ENCODE peak calls at places on chromosome 7, in five cellular contexts. E is pancreas, O is cardiac muscle cell, A is right lobe of liver, M is adrenal gland. T is an unnamed sample.

GRCh38 chr7:111089822-111090426 is 1.0 kb upstream of the LRRN3 start:
- DNase-seq in E (no peak), O (peak; percentile 72), A (no peak), M (no peak), T (no peak)

GRCh38 chr7:148211641-148212040 is 378.9 kb upstream of the C7orf33 start:
- DNase-seq in E (no peak), O (peak; percentile 75), A (no peak), M (no peak), T (no peak)

GRCh38 chr7:31343516-31344305 is 3.2 kb upstream of the NEUROD6 start:
- DNase-seq in E (no peak), O (no peak), A (no peak), M (no peak), T (no peak)

GRCh38 chr7:155833651-155834050 is 21.4 kb upstream of the SHH start:
- DNase-seq in E (no peak), O (no peak), A (no peak), M (no peak), T (no peak)

GRCh38 chr7:71723859-71724258 is 591.9 kb downstream of the GALNT17 start:
- DNase-seq in E (no peak), O (no peak), A (no peak), M (no peak), T (no peak)

GRCh38 chr7:31883761-31884164 is 186.4 kb downstream of the PDE1C start:
- DNase-seq in E (no peak), O (peak; percentile 59), A (no peak), M (no peak), T (no peak)

GRCh38 chr7:107838816-107839584 is 36.0 kb upstream of the SLC26A3 start:
- DNase-seq in E (no peak), O (no peak), A (no peak), M (no peak), T (no peak)

GRCh38 chr7:16810573-16810972 is 5.8 kb upstream of the AGR2 start:
- DNase-seq in E (no peak), O (no peak), A (no peak), M (no peak), T (no peak)

GRCh38 chr7:1654738-1655490 is 15.2 kb upstream of the ELFN1 start:
- DNase-seq in E (no peak), O (no peak), A (no peak), M (no peak), T (no peak)

GRCh38 chr7:90977056-90977455 is 287.2 kb upstream of the FZD1 start:
- DNase-seq in E (no peak), O (no peak), A (no peak), M (no peak), T (no peak)

GRCh38 chr7:1861799-1862458 is 191.9 kb downstream of the ELFN1 start:
- DNase-seq in E (no peak), O (no peak), A (peak; percentile 80), M (no peak), T (no peak)

GRCh38 chr7:8217200-8218068 is 44.5 kb downstream of the ICA1 start:
- DNase-seq in E (no peak), O (peak; percentile 79), A (no peak), M (peak; percentile 26), T (no peak)

GRCh38 chr7:7980134-7980533 is 11.5 kb downstream of the GLCCI1 start:
- DNase-seq in E (no peak), O (no peak), A (no peak), M (no peak), T (no peak)

GRCh38 chr7:29342761-29343160 is 148.2 kb downstream of the CHN2 start:
- DNase-seq in E (no peak), O (peak; percentile 32), A (no peak), M (no peak), T (no peak)

GRCh38 chr7:45181991-45182855 is 24.6 kb downstream of the RAMP3 start:
- DNase-seq in E (no peak), O (no peak), A (peak; percentile 36), M (peak; percentile 6), T (peak; percentile 47)

GRCh38 chr7:137005873-137006272 is 137.4 kb downstream of the CHRM2 start:
- DNase-seq in E (no peak), O (no peak), A (no peak), M (no peak), T (no peak)

GRCh38 chr7:98474558-98474957 is 73.7 kb upstream of the BAIAP2L1 start:
- DNase-seq in E (no peak), O (no peak), A (no peak), M (no peak), T (no peak)

GRCh38 chr7:51127618-51127904 is 189.0 kb downstream of the COBL start:
- DNase-seq in E (no peak), O (no peak), A (no peak), M (no peak), T (no peak)

GRCh38 chr7:19899517-19899916 is 126.1 kb upstream of the TMEM196 start:
- DNase-seq in E (no peak), O (peak; percentile 37), A (no peak), M (no peak), T (no peak)

GRCh38 chr7:158810846-158811245 is 18.5 kb downstream of the ESYT2 start:
- DNase-seq in E (no peak), O (no peak), A (no peak), M (no peak), T (no peak)
- H3K4me1 ChIP-seq in E (peaks cover 13% of the 10 kb centered on the region), O (no peaks in the 10 kb centered on the region), A (no peaks in the 10 kb centered on the region), M (peaks cover 32% of the 10 kb centered on the region), T (peaks cover 31% of the 10 kb centered on the region)

DNA sequence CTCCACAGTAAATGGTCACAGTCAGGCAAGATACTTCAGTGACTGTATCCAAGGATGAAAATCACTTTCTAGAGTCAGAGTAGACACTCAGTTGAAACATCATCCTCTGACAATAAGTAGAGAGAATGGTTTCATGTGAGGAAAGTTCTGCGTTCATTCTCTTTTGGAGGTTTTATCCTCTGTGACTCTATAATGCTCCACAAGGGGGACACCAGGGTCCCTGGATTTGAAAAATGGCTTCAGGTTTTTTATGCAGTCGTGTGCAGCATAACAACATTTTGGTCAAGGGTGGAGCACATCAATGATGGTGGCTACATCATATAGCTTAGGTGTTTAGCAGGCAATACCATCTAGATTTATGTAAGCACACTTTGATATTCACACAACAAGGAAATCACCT is 40.4 kb downstream of the TMEM168 start:
- DNase-seq in E (no peak), O (no peak), A (no peak), M (no peak), T (no peak)
- TF ChIP-seq CTCF in E (no peak), O (no peak), A (no peak), M (no peak), T (no peak)

GRCh38 chr7:53340220-53340619 is 304.8 kb downstream of the POM121L12 start:
- DNase-seq in E (no peak), O (no peak), A (no peak), M (no peak), T (no peak)

GRCh38 chr7:53336133-53336532 is 300.7 kb downstream of the POM121L12 start:
- DNase-seq in E (no peak), O (no peak), A (no peak), M (no peak), T (no peak)
- H3K9me3 ChIP-seq in E (no peaks in the 10 kb centered on the region), O (no peaks in the 10 kb centered on the region), A (no peaks in the 10 kb centered on the region), M (no peaks in the 10 kb centered on the region), T (no peaks in the 10 kb centered on the region)

DNA sequence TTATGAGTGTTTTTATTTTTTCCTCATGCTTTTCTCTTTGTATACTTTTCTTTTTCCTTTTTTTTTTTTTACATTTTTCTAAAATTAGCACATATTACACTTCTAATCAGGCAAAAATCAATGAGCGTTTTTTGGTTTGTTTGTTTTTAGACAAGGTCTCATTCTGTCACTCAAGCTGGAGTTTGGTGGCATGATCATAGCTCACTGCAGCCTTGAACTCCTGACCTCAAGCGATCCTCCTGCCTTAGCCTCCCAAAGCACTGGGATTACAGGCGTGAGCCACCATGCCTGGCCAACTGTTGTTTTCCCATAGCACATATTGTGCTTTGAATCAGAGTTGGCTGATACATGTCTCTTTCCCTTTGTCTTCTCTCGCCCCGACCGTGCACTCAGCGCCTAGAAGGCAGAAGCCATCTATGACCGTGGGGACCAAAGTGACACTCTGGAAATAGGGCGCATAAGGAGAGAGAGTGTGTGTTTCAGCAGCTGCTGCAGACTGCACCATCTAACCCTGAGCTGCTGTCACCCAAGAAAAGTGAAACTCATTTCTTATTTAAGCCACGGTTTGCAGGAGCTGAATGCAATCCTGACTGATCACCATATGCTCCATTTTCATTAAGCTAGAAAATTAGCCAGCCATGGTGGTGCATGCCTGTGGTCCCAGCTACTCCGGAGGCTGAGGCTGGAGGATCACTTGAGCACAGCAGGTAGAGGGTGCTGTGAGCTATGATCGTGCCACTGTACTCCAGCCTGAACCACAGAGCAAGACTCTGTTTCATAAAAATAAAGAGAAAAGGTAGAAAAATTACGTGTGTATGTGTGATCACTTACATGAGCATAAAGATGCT is 41.4 kb upstream of the GTF2I start:
- DNase-seq in E (no peak), O (no peak), A (no peak), M (no peak), T (no peak)
- H3K4me1 ChIP-seq in E (no peaks in the 10 kb centered on the region), O (peaks cover 21% of the 10 kb centered on the region), A (no peaks in the 10 kb centered on the region), M (no peaks in the 10 kb centered on the region), T (peaks cover 12% of the 10 kb centered on the region)

GRCh38 chr7:73971701-73972341 is 56.2 kb upstream of the ELN start:
- DNase-seq in E (no peak), O (no peak), A (peak; percentile 21), M (no peak), T (peak; percentile 51)
- TF ChIP-seq CTCF in E (no peak), O (no peak), A (no peak), M (no peak), T (no peak)